ENCODE peak calls at places on chromosome 10, in ten cellular contexts. A is foreskin fibroblast, Z is H9, U is bronchial epithelial cell, T is astrocyte, Q is adrenal gland, W is lung, C is AG04450, N is cardiac fibroblast, V is body of pancreas. P is an unnamed sample.
A peak's percentile ranks its signal among the peaks of the same experiment; 100 is the strongest.

GRCh38 chr10:122143238-122143841 is 127.8 kb upstream of the BTBD16 start:
- DNase-seq in W (no peak), V (peak; percentile 41), Q (no peak), U (peak; percentile 51), T (no peak), C (no peak), N (no peak), A (peak; percentile 52), Z (no peak), P (no peak)

GRCh38 chr10:33163941-33164824 is 170.3 kb downstream of the NRP1 start:
- DNase-seq in V (no peak), T (peak; percentile 57), Q (no peak), A (no peak), N (peak; percentile 61), Z (no peak), C (no peak), W (no peak), U (peak; percentile 33), P (no peak)

GRCh38 chr10:124385627-124386185 is 33.0 kb downstream of the OAT start:
- DNase-seq in W (no peak), Z (no peak), V (no peak), Q (peak; percentile 5), C (no peak), N (no peak), A (no peak), U (no peak), T (no peak), P (no peak)

GRCh38 chr10:3465406-3465891 is 292.9 kb upstream of the PITRM1 start:
- DNase-seq in T (no peak), Q (no peak), W (no peak), C (no peak), Z (no peak), V (no peak), N (no peak), U (peak; percentile 86), A (no peak), P (no peak)

GRCh38 chr10:124663766-124664360 is 80.3 kb downstream of the FAM53B start:
- DNase-seq in A (no peak), T (no peak), C (no peak), N (no peak), V (no peak), Z (no peak), W (no peak), Q (no peak), U (no peak), P (no peak)

GRCh38 chr10:96118604-96119450 is 11.3 kb upstream of the ZNF518A start:
- DNase-seq in W (no peak), V (no peak), N (no peak), T (no peak), Z (no peak), A (no peak), C (no peak), Q (no peak), U (no peak), P (no peak)

GRCh38 chr10:15670880-15671279 is 48.8 kb downstream of the ITGA8 start:
- DNase-seq in C (no peak), A (no peak), W (no peak), T (no peak), V (no peak), U (no peak), Q (no peak), N (no peak), Z (no peak), P (no peak)

GRCh38 chr10:70672993-70673928 is 955 bp downstream of the ADAMTS14 start:
- DNase-seq in U (peak; percentile 56), C (peak; percentile 72), N (peak; percentile 93), Q (peak; percentile 85), A (peak; percentile 93), T (peak; percentile 91), Z (no peak), V (no peak), W (no peak), P (no peak)

GRCh38 chr10:76055466-76055865 is 624.0 kb downstream of the LRMDA start:
- DNase-seq in Q (no peak), T (no peak), U (no peak), N (no peak), V (no peak), A (no peak), C (no peak), Z (no peak), W (no peak), P (no peak)

DNA sequence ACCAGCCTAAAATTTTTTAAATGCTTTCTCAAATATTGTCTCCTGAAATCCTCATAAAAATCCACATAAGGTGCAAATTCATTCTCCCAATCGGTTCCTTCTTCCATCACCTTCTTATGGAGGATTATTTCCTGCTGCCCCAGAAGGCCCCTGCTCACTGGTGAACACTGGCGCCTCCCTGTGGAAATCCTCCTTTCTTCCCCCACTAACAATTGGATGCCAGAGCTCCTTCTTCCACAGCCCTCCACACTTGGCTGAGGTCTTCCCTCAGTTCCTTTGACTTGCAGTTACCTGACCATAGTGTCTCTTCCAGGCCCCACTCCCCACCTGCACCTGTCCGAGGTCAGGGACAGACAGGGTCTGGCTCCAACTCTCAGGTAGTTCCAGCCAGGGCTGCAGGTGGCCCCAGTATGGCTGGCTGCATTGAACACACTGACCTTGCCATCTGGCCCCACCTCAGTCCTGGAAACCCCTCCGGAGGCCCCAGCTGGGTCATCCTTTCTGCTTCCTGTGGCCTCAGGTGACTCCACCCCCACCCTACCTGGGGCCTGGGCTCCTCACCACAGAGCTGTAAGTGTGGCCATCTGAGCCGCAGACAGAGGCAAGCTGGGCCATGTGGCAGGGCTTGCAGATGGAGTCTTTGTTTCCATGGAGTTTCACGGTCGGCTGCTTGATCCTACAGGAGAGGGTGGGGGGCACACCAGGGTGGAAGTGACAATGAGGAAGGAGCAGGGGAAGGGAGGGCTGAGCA is 18.4 kb downstream of the SPOCK2 start:
- DNase-seq in U (no peak), N (no peak), Q (no peak), W (no peak), T (no peak), A (no peak), V (no peak), Z (no peak), C (no peak), P (peak; percentile 36)
- TF ChIP-seq CTCF in U (no peak), N (peak; percentile 18), Q (no peak), W (no peak), T (no peak), A (no peak), V (no peak), Z (peak; percentile 70), C (peak; percentile 20), P (no peak)

GRCh38 chr10:61944445-61945123 is 43.1 kb downstream of the ARID5B start:
- DNase-seq in A (no peak), T (no peak), W (no peak), V (no peak), Q (no peak), C (no peak), U (no peak), Z (no peak), N (no peak), P (no peak)

GRCh38 chr10:61939575-61940301 is 38.2 kb downstream of the ARID5B start:
- DNase-seq in A (peak; percentile 90), W (no peak), Z (no peak), U (peak; percentile 87), T (peak; percentile 82), C (no peak), Q (no peak), V (no peak), N (peak; percentile 91), P (no peak)

GRCh38 chr10:61941202-61941651 is 39.7 kb downstream of the ARID5B start:
- DNase-seq in A (no peak), V (no peak), N (no peak), C (no peak), W (no peak), T (no peak), U (no peak), Z (no peak), Q (no peak), P (no peak)

GRCh38 chr10:61942997-61943457 is 41.5 kb downstream of the ARID5B start:
- DNase-seq in Z (no peak), W (no peak), Q (no peak), A (peak; percentile 37), T (peak; percentile 75), C (no peak), V (no peak), N (peak; percentile 81), U (peak; percentile 53), P (no peak)

GRCh38 chr10:61943699-61944444 is 42.4 kb downstream of the ARID5B start:
- DNase-seq in T (peak; percentile 68), W (no peak), U (peak; percentile 87), V (no peak), Z (no peak), Q (peak; percentile 20), C (no peak), N (peak; percentile 84), A (peak; percentile 50), P (no peak)
- TF ChIP-seq CTCF in T (peak; percentile 19), W (no peak), U (no peak), V (no peak), Z (no peak), Q (no peak), C (peak; percentile 6), N (peak; percentile 23), A (no peak), P (no peak)

GRCh38 chr10:43355749-43356371 is 15.6 kb upstream of the FXYD4 start:
- DNase-seq in V (no peak), N (peak; percentile 53), U (peak; percentile 86), C (no peak), A (peak; percentile 45), T (peak; percentile 58), Z (no peak), Q (no peak), W (no peak), P (no peak)

GRCh38 chr10:43362191-43362839 is 9.1 kb upstream of the FXYD4 start:
- DNase-seq in W (peak; percentile 98), U (peak; percentile 89), T (peak; percentile 88), N (peak; percentile 81), V (peak; percentile 100), Z (peak; percentile 99), Q (peak; percentile 98), A (peak; percentile 86), C (peak; percentile 20), P (peak; percentile 84)

GRCh38 chr10:43360086-43360485 is 11.3 kb upstream of the FXYD4 start:
- DNase-seq in A (peak; percentile 35), W (no peak), U (peak; percentile 27), Q (no peak), T (no peak), V (no peak), C (no peak), Z (no peak), N (peak; percentile 22), P (no peak)

DNA sequence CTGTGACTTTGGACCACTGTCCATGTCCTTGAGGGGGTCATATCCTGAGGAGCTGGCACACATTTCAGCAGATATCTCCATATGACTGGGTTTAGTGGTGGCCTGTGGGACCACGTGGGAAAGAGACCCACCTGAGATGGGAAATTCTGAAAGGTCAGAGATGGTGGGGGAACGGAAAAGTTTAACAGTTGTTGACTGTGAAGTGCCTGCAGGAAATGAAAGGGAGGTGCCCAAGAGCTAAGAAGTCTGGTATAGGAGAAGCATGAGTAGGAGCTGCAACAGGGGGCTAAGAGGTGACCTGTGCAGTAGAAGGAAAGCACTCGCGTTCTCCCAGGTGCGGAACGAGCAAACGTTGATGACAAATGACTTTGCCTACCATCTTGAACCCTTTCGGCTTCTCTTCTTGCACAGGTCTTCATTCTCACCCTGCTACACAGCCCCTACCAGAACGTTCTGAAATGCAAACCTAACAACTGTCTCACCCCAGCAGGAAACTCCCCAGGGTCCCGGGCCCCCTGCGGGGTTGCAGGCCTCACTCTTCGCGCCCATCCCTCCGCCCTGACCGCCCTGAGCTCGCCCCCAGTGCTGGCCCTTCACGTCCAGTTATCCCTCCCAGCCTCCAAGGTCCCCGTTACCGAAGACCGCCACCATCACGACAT is 9.8 kb upstream of the FXYD4 start:
- DNase-seq in T (no peak), N (no peak), C (no peak), A (no peak), U (no peak), Z (no peak), W (no peak), Q (no peak), V (no peak), P (no peak)
- TF ChIP-seq CTCF in T (no peak), N (no peak), C (no peak), A (no peak), U (no peak), Z (no peak), W (no peak), Q (no peak), V (no peak), P (no peak)

GRCh38 chr10:29947701-29948060 is 111.7 kb downstream of the JCAD start:
- DNase-seq in U (peak; percentile 32), A (no peak), W (no peak), V (peak; percentile 69), N (no peak), C (no peak), Z (no peak), Q (no peak), T (no peak), P (no peak)
- TF ChIP-seq CTCF in U (peak; percentile 12), A (no peak), W (no peak), V (peak; percentile 24), N (no peak), C (no peak), Z (peak; percentile 30), Q (no peak), T (no peak), P (no peak)